ENCODE peak calls at places on chromosomes 7 and 10, in seven cellular contexts. One of them, this sample, is unnamed.

GRCh38 chr7:707296-708000 is 19.1 kb upstream of the DNAAF5 start:
- DNase-seq in HEK293T: no peak
- DNase-seq in GM12878: no peak
- DNase-seq in HepG2: no peak
- DNase-seq in HCT116: no peak
- DNase-seq in H1: no peak
- DNase-seq in K562: no peak
- DNase-seq in this sample: no peak

GRCh38 chr10:69839696-69840345 is 38.1 kb downstream of the COL13A1 start:
- DNase-seq in H1: no peak
- DNase-seq in GM12878: no peak
- DNase-seq in K562: no peak
- DNase-seq in HEK293T: no peak
- DNase-seq in HCT116: no peak
- DNase-seq in HepG2: no peak
- DNase-seq in this sample: no peak

GRCh38 chr10:63438506-63439498 is 27.0 kb downstream of the JMJD1C start:
- DNase-seq in HepG2: no peak
- DNase-seq in GM12878: no peak
- DNase-seq in H1: no peak
- DNase-seq in HEK293T: peak
- DNase-seq in HCT116: peak
- DNase-seq in K562: peak
- DNase-seq in this sample: no peak

GRCh38 chr10:85600026-85600743 is 766.4 kb downstream of the GRID1 start:
- DNase-seq in GM12878: no peak
- DNase-seq in HCT116: no peak
- DNase-seq in H1: peak
- DNase-seq in K562: no peak
- DNase-seq in HEK293T: no peak
- DNase-seq in HepG2: no peak
- DNase-seq in this sample: no peak

GRCh38 chr10:102455893-102456471 is 4.6 kb upstream of the C10orf95 start:
- DNase-seq in HepG2: no peak
- DNase-seq in H1: no peak
- DNase-seq in K562: peak
- DNase-seq in HEK293T: no peak
- DNase-seq in GM12878: no peak
- DNase-seq in HCT116: no peak
- DNase-seq in this sample: no peak

GRCh38 chr7:2519119-2519930 is at the start of gene LFNG:
- DNase-seq in HCT116: peak
- DNase-seq in HepG2: peak
- DNase-seq in GM12878: peak
- DNase-seq in HEK293T: peak
- DNase-seq in K562: peak
- DNase-seq in H1: peak
- DNase-seq in this sample: peak

GRCh38 chr10:75712241-75712880 is 280.9 kb downstream of the LRMDA start:
- DNase-seq in K562: no peak
- DNase-seq in HEK293T: peak
- DNase-seq in HepG2: no peak
- DNase-seq in HCT116: no peak
- DNase-seq in H1: no peak
- DNase-seq in GM12878: no peak
- DNase-seq in this sample: no peak

GRCh38 chr10:4527281-4527960 is 298.6 kb upstream of the AKR1E2 start:
- DNase-seq in GM12878: no peak
- DNase-seq in H1: no peak
- DNase-seq in HCT116: no peak
- DNase-seq in HepG2: no peak
- DNase-seq in HEK293T: no peak
- DNase-seq in K562: no peak
- DNase-seq in this sample: no peak

GRCh38 chr10:125982256-125982948 is 86.0 kb downstream of the FANK1 start:
- DNase-seq in GM12878: peak
- DNase-seq in HCT116: peak
- DNase-seq in HEK293T: peak
- DNase-seq in K562: peak
- DNase-seq in HepG2: peak
- DNase-seq in H1: no peak
- DNase-seq in this sample: peak

GRCh38 chr7:100691676-100692577 is 2.1 kb downstream of the GIGYF1 start:
- DNase-seq in HepG2: peak
- DNase-seq in K562: peak
- DNase-seq in H1: peak
- DNase-seq in GM12878: no peak
- DNase-seq in HEK293T: peak
- DNase-seq in HCT116: no peak
- DNase-seq in this sample: peak

GRCh38 chr7:21367081-21367480 is 60.8 kb upstream of the SP4 start:
- DNase-seq in K562: no peak
- DNase-seq in H1: no peak
- DNase-seq in HCT116: no peak
- DNase-seq in GM12878: no peak
- DNase-seq in HepG2: no peak
- DNase-seq in HEK293T: no peak
- DNase-seq in this sample: no peak

GRCh38 chr7:106848851-106849442 is 16.1 kb upstream of the PIK3CG start:
- DNase-seq in H1: no peak
- DNase-seq in HEK293T: no peak
- DNase-seq in HepG2: no peak
- DNase-seq in K562: peak
- DNase-seq in GM12878: no peak
- DNase-seq in HCT116: no peak
- DNase-seq in this sample: no peak

GRCh38 chr10:43199088-43199683 is 60.9 kb downstream of the CSGALNACT2 start:
- DNase-seq in HEK293T: no peak
- DNase-seq in GM12878: no peak
- DNase-seq in K562: no peak
- DNase-seq in HCT116: no peak
- DNase-seq in HepG2: no peak
- DNase-seq in H1: no peak
- DNase-seq in this sample: no peak

GRCh38 chr10:63720072-63720537 is 198.9 kb downstream of the REEP3 start:
- DNase-seq in HEK293T: peak
- DNase-seq in GM12878: peak
- DNase-seq in H1: peak
- DNase-seq in HepG2: peak
- DNase-seq in HCT116: peak
- DNase-seq in K562: peak
- DNase-seq in this sample: peak

GRCh38 chr7:37117261-37117660 is 331.4 kb downstream of the ELMO1 start:
- DNase-seq in HepG2: no peak
- DNase-seq in HCT116: no peak
- DNase-seq in GM12878: no peak
- DNase-seq in H1: no peak
- DNase-seq in HEK293T: no peak
- DNase-seq in K562: no peak
- DNase-seq in this sample: peak

GRCh38 chr10:42475168-42476098 is 162.9 kb downstream of the ZNF33B start:
- DNase-seq in HEK293T: peak
- DNase-seq in HCT116: peak
- DNase-seq in GM12878: no peak
- DNase-seq in K562: peak
- DNase-seq in H1: no peak
- DNase-seq in HepG2: peak
- DNase-seq in this sample: peak

GRCh38 chr10:69278446-69278963 is at the start of gene HK1:
- DNase-seq in HepG2: no peak
- DNase-seq in K562: no peak
- DNase-seq in HEK293T: no peak
- DNase-seq in GM12878: no peak
- DNase-seq in H1: no peak
- DNase-seq in HCT116: no peak
- DNase-seq in this sample: no peak

GRCh38 chr7:8176370-8177081 is 85.4 kb downstream of the ICA1 start:
- DNase-seq in K562: no peak
- DNase-seq in GM12878: peak
- DNase-seq in HCT116: no peak
- DNase-seq in HEK293T: no peak
- DNase-seq in H1: no peak
- DNase-seq in HepG2: no peak
- DNase-seq in this sample: no peak

GRCh38 chr7:169165-169853 is 23.1 kb upstream of the FAM20C start:
- DNase-seq in K562: no peak
- DNase-seq in H1: no peak
- DNase-seq in HepG2: no peak
- DNase-seq in GM12878: no peak
- DNase-seq in HCT116: no peak
- DNase-seq in HEK293T: no peak
- DNase-seq in this sample: no peak

GRCh38 chr10:127577878-127578627 is 28.9 kb downstream of the NPS start:
- DNase-seq in HCT116: no peak
- DNase-seq in HEK293T: no peak
- DNase-seq in K562: no peak
- DNase-seq in H1: no peak
- DNase-seq in HepG2: no peak
- DNase-seq in GM12878: no peak
- DNase-seq in this sample: no peak

GRCh38 chr10:7797582-7797981 is 9.6 kb downstream of the ATP5F1C start:
- DNase-seq in HCT116: peak
- DNase-seq in K562: peak
- DNase-seq in GM12878: no peak
- DNase-seq in HepG2: no peak
- DNase-seq in H1: no peak
- DNase-seq in HEK293T: no peak
- DNase-seq in this sample: no peak

DNA sequence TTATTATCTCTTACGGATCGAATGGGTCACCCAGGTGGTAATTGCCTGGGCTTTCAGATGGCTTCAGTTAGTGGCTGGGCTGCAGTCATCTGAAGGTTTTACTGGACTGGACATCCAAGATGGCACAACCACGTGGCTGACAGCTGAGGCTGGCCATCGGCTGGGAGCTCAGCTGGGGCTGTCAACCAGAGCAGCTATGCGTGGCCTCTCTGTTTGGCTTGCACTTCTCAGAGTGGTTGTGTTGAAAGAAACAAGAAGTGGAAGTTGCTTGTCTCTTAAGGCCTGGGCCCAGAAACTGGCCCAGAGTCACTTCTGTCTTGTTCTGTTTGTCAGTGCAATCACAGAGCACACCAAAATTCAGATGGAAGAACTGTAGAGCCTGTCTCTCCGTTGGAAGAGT is 5.7 kb upstream of the GDI2 start:
- DNase-seq in HepG2: no peak
- DNase-seq in HCT116: no peak
- DNase-seq in K562: no peak
- DNase-seq in GM12878: no peak
- DNase-seq in H1: no peak
- DNase-seq in HEK293T: no peak
- DNase-seq in this sample: no peak
- TF ChIP-seq SP1 in HepG2: no peak
- TF ChIP-seq SP1 in HCT116: no peak
- TF ChIP-seq SP1 in K562: no peak
- TF ChIP-seq SP1 in GM12878: no peak
- TF ChIP-seq SP1 in H1: no peak
- TF ChIP-seq SP1 in HEK293T: no peak
- TF ChIP-seq SP1 in this sample: no peak

GRCh38 chr7:155460926-155461613 is 3.1 kb downstream of the EN2 start:
- DNase-seq in K562: no peak
- DNase-seq in HEK293T: no peak
- DNase-seq in HCT116: no peak
- DNase-seq in HepG2: no peak
- DNase-seq in H1: no peak
- DNase-seq in GM12878: no peak
- DNase-seq in this sample: no peak

GRCh38 chr7:155458317-155459132 is 596 bp downstream of the EN2 start:
- DNase-seq in K562: no peak
- DNase-seq in H1: no peak
- DNase-seq in HepG2: no peak
- DNase-seq in GM12878: no peak
- DNase-seq in HEK293T: peak
- DNase-seq in HCT116: no peak
- DNase-seq in this sample: no peak

GRCh38 chr7:155457544-155458316 is at the start of gene EN2:
- DNase-seq in H1: no peak
- DNase-seq in HCT116: no peak
- DNase-seq in K562: no peak
- DNase-seq in GM12878: no peak
- DNase-seq in HEK293T: peak
- DNase-seq in HepG2: no peak
- DNase-seq in this sample: no peak

GRCh38 chr7:155459867-155460461 is 2.0 kb downstream of the EN2 start:
- DNase-seq in H1: no peak
- DNase-seq in HepG2: no peak
- DNase-seq in HEK293T: no peak
- DNase-seq in GM12878: no peak
- DNase-seq in HCT116: no peak
- DNase-seq in K562: no peak
- DNase-seq in this sample: no peak

DNA sequence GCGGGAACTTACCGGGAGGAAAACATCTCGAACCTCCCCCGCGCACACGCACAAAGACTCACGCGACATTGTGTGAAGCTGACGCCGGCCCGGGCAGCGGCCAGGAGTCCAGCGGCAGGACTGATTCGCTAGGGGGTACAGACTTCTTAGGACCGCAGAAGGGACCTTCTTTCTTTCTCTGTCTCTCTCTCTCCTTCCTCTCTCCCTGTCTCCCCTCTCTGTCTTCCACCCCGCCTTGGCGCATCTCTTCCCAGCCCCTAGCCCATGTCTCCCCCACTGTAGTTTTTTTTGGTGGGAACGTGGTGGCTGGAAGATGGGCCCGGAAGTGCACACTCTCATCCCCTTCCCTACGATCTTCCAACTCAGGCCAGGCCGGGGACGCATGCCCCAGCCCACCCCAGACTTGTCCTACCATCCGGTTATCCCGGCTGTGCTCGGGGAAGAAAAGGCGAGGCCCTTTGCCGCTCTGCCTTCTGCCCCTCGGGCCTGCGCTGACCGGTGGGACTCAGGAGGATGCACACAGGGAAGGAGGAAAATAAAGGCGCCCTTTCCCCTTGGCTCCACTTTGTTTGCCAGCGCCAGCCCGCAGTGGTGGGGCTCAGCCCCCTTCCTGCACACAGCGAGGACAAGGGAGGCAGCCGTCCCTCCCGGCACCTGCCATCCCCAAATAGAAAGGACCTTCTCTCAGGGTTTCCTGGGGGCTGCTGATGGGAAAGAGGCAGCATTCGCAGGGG is 1.4 kb downstream of the EN2 start:
- DNase-seq in H1: no peak
- DNase-seq in HepG2: no peak
- DNase-seq in HCT116: no peak
- DNase-seq in K562: no peak
- DNase-seq in GM12878: no peak
- DNase-seq in HEK293T: peak
- DNase-seq in this sample: no peak
- TF ChIP-seq SP1 in H1: no peak
- TF ChIP-seq SP1 in HepG2: no peak
- TF ChIP-seq SP1 in HCT116: no peak
- TF ChIP-seq SP1 in K562: no peak
- TF ChIP-seq SP1 in GM12878: no peak
- TF ChIP-seq SP1 in HEK293T: no peak
- TF ChIP-seq SP1 in this sample: no peak

GRCh38 chr10:95445837-95446347 is 115.3 kb downstream of the SORBS1 start:
- DNase-seq in HCT116: peak
- DNase-seq in H1: peak
- DNase-seq in HEK293T: peak
- DNase-seq in HepG2: peak
- DNase-seq in GM12878: no peak
- DNase-seq in K562: peak
- DNase-seq in this sample: peak
- TF ChIP-seq SP1 in HCT116: no peak
- TF ChIP-seq SP1 in H1: no peak
- TF ChIP-seq SP1 in HEK293T: no peak
- TF ChIP-seq SP1 in HepG2: no peak
- TF ChIP-seq SP1 in GM12878: no peak
- TF ChIP-seq SP1 in K562: no peak
- TF ChIP-seq SP1 in this sample: no peak

GRCh38 chr10:34526758-34527730 is 288.1 kb downstream of the PARD3 start:
- DNase-seq in HepG2: no peak
- DNase-seq in HEK293T: no peak
- DNase-seq in GM12878: no peak
- DNase-seq in K562: no peak
- DNase-seq in HCT116: peak
- DNase-seq in H1: no peak
- DNase-seq in this sample: no peak
- TF ChIP-seq SP1 in HepG2: no peak
- TF ChIP-seq SP1 in HEK293T: no peak
- TF ChIP-seq SP1 in GM12878: no peak
- TF ChIP-seq SP1 in K562: no peak
- TF ChIP-seq SP1 in HCT116: no peak
- TF ChIP-seq SP1 in H1: no peak
- TF ChIP-seq SP1 in this sample: no peak